ENCODE peak calls at places on chromosomes 4 and X, in six cellular contexts. One of them, this sample, is unnamed.

GRCh38 chr4:25656031-25656430 is 380 bp downstream of the SLC34A2 start:
- DNase-seq in AG09319: no peak
- DNase-seq in amniotic stem cell: no peak
- DNase-seq in effector memory CD8-positive, alpha-beta T cell: no peak
- DNase-seq in stimulated activated effector memory CD8-positive, alpha-beta T cell treated with anti-CD3 and anti-CD28 coated beads, Interleukin-12 subunit alpha, Interleukin-12 subunit beta, amount 100 ng/mL, for 72 hours: no peak
- DNase-seq in stimulated activated CD4-positive, alpha-beta T cell treated with anti-CD3 and anti-CD28 coated beads, Interleukin-4, amount 100 ng/mL, for 4 hours: no peak
- DNase-seq in this sample: no peak

GRCh38 chrX:154908821-154909220 is 22.7 kb downstream of the F8A1 start:
- DNase-seq in effector memory CD8-positive, alpha-beta T cell: no peak
- DNase-seq in AG09319: no peak
- DNase-seq in stimulated activated CD4-positive, alpha-beta T cell treated with anti-CD3 and anti-CD28 coated beads, Interleukin-4, amount 100 ng/mL, for 4 hours: no peak
- DNase-seq in amniotic stem cell: no peak
- DNase-seq in stimulated activated effector memory CD8-positive, alpha-beta T cell treated with anti-CD3 and anti-CD28 coated beads, Interleukin-12 subunit alpha, Interleukin-12 subunit beta, amount 100 ng/mL, for 72 hours: no peak
- DNase-seq in this sample: no peak

GRCh38 chr4:118865091-118865708 is 23.5 kb upstream of the SYNPO2 start:
- DNase-seq in AG09319: no peak
- DNase-seq in amniotic stem cell: no peak
- DNase-seq in stimulated activated effector memory CD8-positive, alpha-beta T cell treated with anti-CD3 and anti-CD28 coated beads, Interleukin-12 subunit alpha, Interleukin-12 subunit beta, amount 100 ng/mL, for 72 hours: no peak
- DNase-seq in effector memory CD8-positive, alpha-beta T cell: no peak
- DNase-seq in stimulated activated CD4-positive, alpha-beta T cell treated with anti-CD3 and anti-CD28 coated beads, Interleukin-4, amount 100 ng/mL, for 4 hours: no peak
- DNase-seq in this sample: peak; percentile 18

GRCh38 chrX:151708821-151709220 is 7.0 kb upstream of the FATE1 start:
- DNase-seq in effector memory CD8-positive, alpha-beta T cell: no peak
- DNase-seq in AG09319: no peak
- DNase-seq in stimulated activated CD4-positive, alpha-beta T cell treated with anti-CD3 and anti-CD28 coated beads, Interleukin-4, amount 100 ng/mL, for 4 hours: no peak
- DNase-seq in amniotic stem cell: no peak
- DNase-seq in stimulated activated effector memory CD8-positive, alpha-beta T cell treated with anti-CD3 and anti-CD28 coated beads, Interleukin-12 subunit alpha, Interleukin-12 subunit beta, amount 100 ng/mL, for 72 hours: no peak
- DNase-seq in this sample: no peak

GRCh38 chrX:137194164-137194563 is 160.4 kb upstream of the GPR101 start:
- DNase-seq in AG09319: no peak
- DNase-seq in amniotic stem cell: no peak
- DNase-seq in effector memory CD8-positive, alpha-beta T cell: no peak
- DNase-seq in stimulated activated CD4-positive, alpha-beta T cell treated with anti-CD3 and anti-CD28 coated beads, Interleukin-4, amount 100 ng/mL, for 4 hours: peak; percentile 1
- DNase-seq in stimulated activated effector memory CD8-positive, alpha-beta T cell treated with anti-CD3 and anti-CD28 coated beads, Interleukin-12 subunit alpha, Interleukin-12 subunit beta, amount 100 ng/mL, for 72 hours: peak; percentile 1
- DNase-seq in this sample: peak; percentile 44

GRCh38 chr4:16858275-16858752 is 40.1 kb downstream of the LDB2 start:
- DNase-seq in AG09319: no peak
- DNase-seq in stimulated activated effector memory CD8-positive, alpha-beta T cell treated with anti-CD3 and anti-CD28 coated beads, Interleukin-12 subunit alpha, Interleukin-12 subunit beta, amount 100 ng/mL, for 72 hours: no peak
- DNase-seq in effector memory CD8-positive, alpha-beta T cell: no peak
- DNase-seq in amniotic stem cell: no peak
- DNase-seq in stimulated activated CD4-positive, alpha-beta T cell treated with anti-CD3 and anti-CD28 coated beads, Interleukin-4, amount 100 ng/mL, for 4 hours: no peak
- DNase-seq in this sample: no peak

GRCh38 chr4:53583513-53583912 is 7.8 kb downstream of the LNX1 start:
- DNase-seq in amniotic stem cell: no peak
- DNase-seq in stimulated activated CD4-positive, alpha-beta T cell treated with anti-CD3 and anti-CD28 coated beads, Interleukin-4, amount 100 ng/mL, for 4 hours: no peak
- DNase-seq in AG09319: no peak
- DNase-seq in stimulated activated effector memory CD8-positive, alpha-beta T cell treated with anti-CD3 and anti-CD28 coated beads, Interleukin-12 subunit alpha, Interleukin-12 subunit beta, amount 100 ng/mL, for 72 hours: no peak
- DNase-seq in effector memory CD8-positive, alpha-beta T cell: no peak
- DNase-seq in this sample: no peak

GRCh38 chr4:78599931-78600375 is 48.4 kb downstream of the ANXA3 start:
- DNase-seq in stimulated activated effector memory CD8-positive, alpha-beta T cell treated with anti-CD3 and anti-CD28 coated beads, Interleukin-12 subunit alpha, Interleukin-12 subunit beta, amount 100 ng/mL, for 72 hours: no peak
- DNase-seq in stimulated activated CD4-positive, alpha-beta T cell treated with anti-CD3 and anti-CD28 coated beads, Interleukin-4, amount 100 ng/mL, for 4 hours: no peak
- DNase-seq in effector memory CD8-positive, alpha-beta T cell: no peak
- DNase-seq in amniotic stem cell: no peak
- DNase-seq in AG09319: no peak
- DNase-seq in this sample: no peak

GRCh38 chr4:52670121-52670520 is 11.0 kb upstream of the USP46 start:
- DNase-seq in stimulated activated effector memory CD8-positive, alpha-beta T cell treated with anti-CD3 and anti-CD28 coated beads, Interleukin-12 subunit alpha, Interleukin-12 subunit beta, amount 100 ng/mL, for 72 hours: no peak
- DNase-seq in amniotic stem cell: no peak
- DNase-seq in effector memory CD8-positive, alpha-beta T cell: no peak
- DNase-seq in stimulated activated CD4-positive, alpha-beta T cell treated with anti-CD3 and anti-CD28 coated beads, Interleukin-4, amount 100 ng/mL, for 4 hours: no peak
- DNase-seq in AG09319: no peak
- DNase-seq in this sample: no peak

GRCh38 chr4:63296773-63297172 is 1112.5 kb downstream of the TECRL start:
- DNase-seq in AG09319: no peak
- DNase-seq in stimulated activated effector memory CD8-positive, alpha-beta T cell treated with anti-CD3 and anti-CD28 coated beads, Interleukin-12 subunit alpha, Interleukin-12 subunit beta, amount 100 ng/mL, for 72 hours: no peak
- DNase-seq in stimulated activated CD4-positive, alpha-beta T cell treated with anti-CD3 and anti-CD28 coated beads, Interleukin-4, amount 100 ng/mL, for 4 hours: no peak
- DNase-seq in amniotic stem cell: no peak
- DNase-seq in effector memory CD8-positive, alpha-beta T cell: no peak
- DNase-seq in this sample: peak; percentile 2

GRCh38 chr4:14410469-14410868 is 591.8 kb upstream of the CPEB2 start:
- DNase-seq in AG09319: no peak
- DNase-seq in effector memory CD8-positive, alpha-beta T cell: no peak
- DNase-seq in stimulated activated CD4-positive, alpha-beta T cell treated with anti-CD3 and anti-CD28 coated beads, Interleukin-4, amount 100 ng/mL, for 4 hours: no peak
- DNase-seq in amniotic stem cell: no peak
- DNase-seq in stimulated activated effector memory CD8-positive, alpha-beta T cell treated with anti-CD3 and anti-CD28 coated beads, Interleukin-12 subunit alpha, Interleukin-12 subunit beta, amount 100 ng/mL, for 72 hours: no peak
- DNase-seq in this sample: peak; percentile 3

GRCh38 chr4:4388418-4388817 is 1.5 kb downstream of the NSG1 start:
- DNase-seq in stimulated activated effector memory CD8-positive, alpha-beta T cell treated with anti-CD3 and anti-CD28 coated beads, Interleukin-12 subunit alpha, Interleukin-12 subunit beta, amount 100 ng/mL, for 72 hours: no peak
- DNase-seq in amniotic stem cell: no peak
- DNase-seq in stimulated activated CD4-positive, alpha-beta T cell treated with anti-CD3 and anti-CD28 coated beads, Interleukin-4, amount 100 ng/mL, for 4 hours: no peak
- DNase-seq in AG09319: no peak
- DNase-seq in effector memory CD8-positive, alpha-beta T cell: no peak
- DNase-seq in this sample: no peak

GRCh38 chrX:53729756-53730155 is 43.2 kb upstream of the HUWE1 start:
- DNase-seq in effector memory CD8-positive, alpha-beta T cell: no peak
- DNase-seq in AG09319: no peak
- DNase-seq in stimulated activated effector memory CD8-positive, alpha-beta T cell treated with anti-CD3 and anti-CD28 coated beads, Interleukin-12 subunit alpha, Interleukin-12 subunit beta, amount 100 ng/mL, for 72 hours: no peak
- DNase-seq in stimulated activated CD4-positive, alpha-beta T cell treated with anti-CD3 and anti-CD28 coated beads, Interleukin-4, amount 100 ng/mL, for 4 hours: no peak
- DNase-seq in amniotic stem cell: no peak
- DNase-seq in this sample: no peak

GRCh38 chr4:144615182-144615581 is 30.8 kb upstream of the HHIP start:
- DNase-seq in effector memory CD8-positive, alpha-beta T cell: no peak
- DNase-seq in amniotic stem cell: no peak
- DNase-seq in stimulated activated CD4-positive, alpha-beta T cell treated with anti-CD3 and anti-CD28 coated beads, Interleukin-4, amount 100 ng/mL, for 4 hours: no peak
- DNase-seq in stimulated activated effector memory CD8-positive, alpha-beta T cell treated with anti-CD3 and anti-CD28 coated beads, Interleukin-12 subunit alpha, Interleukin-12 subunit beta, amount 100 ng/mL, for 72 hours: no peak
- DNase-seq in AG09319: no peak
- DNase-seq in this sample: no peak

GRCh38 chrX:118530537-118530936 is 34.9 kb downstream of the DOCK11 start:
- DNase-seq in effector memory CD8-positive, alpha-beta T cell: no peak
- DNase-seq in stimulated activated effector memory CD8-positive, alpha-beta T cell treated with anti-CD3 and anti-CD28 coated beads, Interleukin-12 subunit alpha, Interleukin-12 subunit beta, amount 100 ng/mL, for 72 hours: no peak
- DNase-seq in stimulated activated CD4-positive, alpha-beta T cell treated with anti-CD3 and anti-CD28 coated beads, Interleukin-4, amount 100 ng/mL, for 4 hours: no peak
- DNase-seq in amniotic stem cell: no peak
- DNase-seq in AG09319: no peak
- DNase-seq in this sample: no peak